ENCODE peak calls at places on chromosome 15, in ten cellular contexts. One of them, this sample, is unnamed. For H3K9me3 and H3K36me3, the result is how much of the 10 kb centered on the place peaks cover.

GRCh38 chr15:100919481-100920405 is 586 bp downstream of the LRRK1 start:
- DNase-seq in uterus: peak
- DNase-seq in tibial nerve: no peak
- DNase-seq in esophagus squamous epithelium: no peak
- DNase-seq in HepG2: no peak
- DNase-seq in IMR-90: peak
- DNase-seq in K562: peak
- DNase-seq in stomach: no peak
- DNase-seq in spleen: peak
- DNase-seq in adrenal gland: no peak
- DNase-seq in this sample: no peak

GRCh38 chr15:79826800-79827199 is 70.0 kb downstream of the MTHFS start:
- DNase-seq in uterus: no peak
- DNase-seq in tibial nerve: no peak
- DNase-seq in esophagus squamous epithelium: no peak
- DNase-seq in HepG2: no peak
- DNase-seq in IMR-90: no peak
- DNase-seq in K562: no peak
- DNase-seq in stomach: no peak
- DNase-seq in spleen: no peak
- DNase-seq in adrenal gland: no peak
- DNase-seq in this sample: no peak

GRCh38 chr15:62896380-62896866 is 146.1 kb upstream of the TPM1 start:
- DNase-seq in uterus: no peak
- DNase-seq in tibial nerve: no peak
- DNase-seq in esophagus squamous epithelium: no peak
- DNase-seq in HepG2: peak
- DNase-seq in IMR-90: no peak
- DNase-seq in K562: no peak
- DNase-seq in stomach: no peak
- DNase-seq in spleen: no peak
- DNase-seq in adrenal gland: no peak
- DNase-seq in this sample: no peak

GRCh38 chr15:38176155-38176554 is 76.5 kb upstream of the SPRED1 start:
- DNase-seq in uterus: no peak
- DNase-seq in tibial nerve: no peak
- DNase-seq in esophagus squamous epithelium: no peak
- DNase-seq in HepG2: no peak
- DNase-seq in IMR-90: peak
- DNase-seq in K562: no peak
- DNase-seq in stomach: no peak
- DNase-seq in spleen: no peak
- DNase-seq in adrenal gland: no peak
- DNase-seq in this sample: no peak

GRCh38 chr15:60592386-60593339 is 113.7 kb upstream of the ICE2 start:
- DNase-seq in uterus: peak
- DNase-seq in tibial nerve: peak
- DNase-seq in esophagus squamous epithelium: peak
- DNase-seq in HepG2: peak
- DNase-seq in IMR-90: peak
- DNase-seq in K562: peak
- DNase-seq in stomach: peak
- DNase-seq in spleen: peak
- DNase-seq in adrenal gland: peak
- DNase-seq in this sample: peak

GRCh38 chr15:69557340-69558137 is 104.9 kb downstream of the RPLP1 start:
- DNase-seq in uterus: no peak
- DNase-seq in tibial nerve: no peak
- DNase-seq in esophagus squamous epithelium: no peak
- DNase-seq in HepG2: peak
- DNase-seq in IMR-90: peak
- DNase-seq in K562: no peak
- DNase-seq in stomach: peak
- DNase-seq in spleen: no peak
- DNase-seq in adrenal gland: peak
- DNase-seq in this sample: no peak

GRCh38 chr15:92444631-92445030 is 51.0 kb downstream of the ST8SIA2 start:
- DNase-seq in uterus: no peak
- DNase-seq in tibial nerve: no peak
- DNase-seq in esophagus squamous epithelium: no peak
- DNase-seq in HepG2: no peak
- DNase-seq in IMR-90: no peak
- DNase-seq in K562: no peak
- DNase-seq in stomach: no peak
- DNase-seq in spleen: no peak
- DNase-seq in adrenal gland: no peak
- DNase-seq in this sample: no peak

GRCh38 chr15:60704129-60704528 is 225.2 kb upstream of the ICE2 start:
- DNase-seq in uterus: no peak
- DNase-seq in tibial nerve: no peak
- DNase-seq in esophagus squamous epithelium: no peak
- DNase-seq in HepG2: no peak
- DNase-seq in IMR-90: no peak
- DNase-seq in K562: no peak
- DNase-seq in stomach: no peak
- DNase-seq in spleen: no peak
- DNase-seq in adrenal gland: peak
- DNase-seq in this sample: no peak

GRCh38 chr15:70348581-70349344 is 251.0 kb upstream of the TLE3 start:
- DNase-seq in uterus: peak
- DNase-seq in tibial nerve: no peak
- DNase-seq in esophagus squamous epithelium: no peak
- DNase-seq in HepG2: no peak
- DNase-seq in IMR-90: no peak
- DNase-seq in K562: no peak
- DNase-seq in stomach: no peak
- DNase-seq in spleen: no peak
- DNase-seq in adrenal gland: peak
- DNase-seq in this sample: peak

GRCh38 chr15:98745179-98745578 is 96.8 kb downstream of the IGF1R start:
- DNase-seq in uterus: no peak
- DNase-seq in tibial nerve: no peak
- DNase-seq in esophagus squamous epithelium: no peak
- DNase-seq in HepG2: no peak
- DNase-seq in IMR-90: no peak
- DNase-seq in K562: no peak
- DNase-seq in stomach: peak
- DNase-seq in spleen: no peak
- DNase-seq in adrenal gland: no peak
- DNase-seq in this sample: no peak

GRCh38 chr15:58361291-58361759 is 70.5 kb upstream of the LIPC start:
- DNase-seq in uterus: no peak
- DNase-seq in tibial nerve: no peak
- DNase-seq in esophagus squamous epithelium: no peak
- DNase-seq in HepG2: no peak
- DNase-seq in IMR-90: peak
- DNase-seq in K562: no peak
- DNase-seq in stomach: no peak
- DNase-seq in spleen: no peak
- DNase-seq in adrenal gland: no peak
- DNase-seq in this sample: no peak

GRCh38 chr15:74384566-74385441 is 17.4 kb upstream of the CYP11A1 start:
- DNase-seq in uterus: no peak
- DNase-seq in tibial nerve: no peak
- DNase-seq in esophagus squamous epithelium: no peak
- DNase-seq in HepG2: no peak
- DNase-seq in IMR-90: no peak
- DNase-seq in K562: no peak
- DNase-seq in stomach: peak
- DNase-seq in spleen: peak
- DNase-seq in adrenal gland: no peak
- DNase-seq in this sample: no peak

GRCh38 chr15:66786222-66786621 is 84.2 kb downstream of the SMAD6 start:
- DNase-seq in uterus: no peak
- DNase-seq in tibial nerve: no peak
- DNase-seq in esophagus squamous epithelium: no peak
- DNase-seq in HepG2: no peak
- DNase-seq in IMR-90: no peak
- DNase-seq in K562: no peak
- DNase-seq in stomach: no peak
- DNase-seq in spleen: no peak
- DNase-seq in adrenal gland: no peak
- DNase-seq in this sample: no peak

GRCh38 chr15:79884204-79884596 is 12.6 kb downstream of the MTHFS start:
- DNase-seq in uterus: no peak
- DNase-seq in tibial nerve: no peak
- DNase-seq in esophagus squamous epithelium: no peak
- DNase-seq in HepG2: no peak
- DNase-seq in IMR-90: no peak
- DNase-seq in K562: no peak
- DNase-seq in stomach: no peak
- DNase-seq in spleen: no peak
- DNase-seq in adrenal gland: no peak
- DNase-seq in this sample: no peak

GRCh38 chr15:62296756-62297507 is 131.8 kb upstream of the C2CD4B start:
- DNase-seq in uterus: no peak
- DNase-seq in tibial nerve: no peak
- DNase-seq in esophagus squamous epithelium: no peak
- DNase-seq in HepG2: no peak
- DNase-seq in IMR-90: no peak
- DNase-seq in K562: no peak
- DNase-seq in stomach: no peak
- DNase-seq in spleen: no peak
- DNase-seq in adrenal gland: no peak
- DNase-seq in this sample: no peak

GRCh38 chr15:62783303-62783957 is 259.1 kb upstream of the TPM1 start:
- DNase-seq in uterus: no peak
- DNase-seq in tibial nerve: no peak
- DNase-seq in esophagus squamous epithelium: no peak
- DNase-seq in HepG2: no peak
- DNase-seq in IMR-90: peak
- DNase-seq in K562: no peak
- DNase-seq in stomach: no peak
- DNase-seq in spleen: no peak
- DNase-seq in adrenal gland: no peak
- DNase-seq in this sample: no peak

GRCh38 chr15:53834214-53834613 is 74.8 kb upstream of the WDR72 start:
- DNase-seq in uterus: no peak
- DNase-seq in tibial nerve: no peak
- DNase-seq in esophagus squamous epithelium: no peak
- DNase-seq in HepG2: no peak
- DNase-seq in IMR-90: no peak
- DNase-seq in K562: no peak
- DNase-seq in stomach: no peak
- DNase-seq in spleen: no peak
- DNase-seq in adrenal gland: no peak
- DNase-seq in this sample: no peak

DNA sequence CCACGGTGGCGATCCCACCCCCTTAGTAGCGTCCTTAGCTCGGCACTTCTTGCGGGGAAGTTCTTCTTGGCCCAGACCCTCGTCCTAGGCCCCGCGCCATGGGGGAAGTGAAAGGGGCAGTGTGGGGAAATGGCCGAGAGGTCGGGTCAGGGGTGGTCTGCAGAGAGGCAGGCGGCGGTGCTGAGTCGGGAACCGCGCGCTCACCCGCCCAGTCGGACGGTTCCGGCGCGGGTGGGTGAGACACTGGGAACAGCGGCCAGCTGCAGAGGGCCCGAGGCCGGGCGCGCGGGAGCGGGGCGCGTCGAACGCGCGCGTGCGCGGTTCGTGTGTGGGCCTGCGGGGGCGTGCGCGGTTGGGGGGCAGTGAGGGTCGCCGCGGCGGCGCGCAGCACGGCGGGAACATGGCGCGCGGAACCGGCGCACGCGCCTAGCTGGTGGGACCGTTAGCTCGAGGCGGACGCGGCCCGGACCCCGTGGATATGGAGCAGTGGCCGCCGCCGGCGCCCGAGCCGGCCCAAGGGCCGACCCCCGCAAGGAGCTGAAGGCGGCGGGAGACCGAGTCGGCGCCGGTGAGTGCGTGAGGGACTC is 246.9 kb downstream of the GOLGA6L6 start:
- DNase-seq in uterus: no peak
- DNase-seq in tibial nerve: no peak
- DNase-seq in esophagus squamous epithelium: no peak
- DNase-seq in HepG2: no peak
- DNase-seq in IMR-90: no peak
- DNase-seq in K562: peak
- DNase-seq in stomach: no peak
- DNase-seq in spleen: peak
- DNase-seq in adrenal gland: peak
- DNase-seq in this sample: peak
- H3K9me3 ChIP-seq in uterus: under half
- H3K9me3 ChIP-seq in tibial nerve: under half
- H3K9me3 ChIP-seq in esophagus squamous epithelium: under half
- H3K9me3 ChIP-seq in HepG2: under half
- H3K9me3 ChIP-seq in IMR-90: under half
- H3K9me3 ChIP-seq in K562: under half
- H3K9me3 ChIP-seq in stomach: under half
- H3K9me3 ChIP-seq in spleen: under half
- H3K9me3 ChIP-seq in adrenal gland: under half
- H3K9me3 ChIP-seq in this sample: under half

GRCh38 chr15:90270502-90271150 is 5.2 kb downstream of the NGRN start:
- DNase-seq in uterus: no peak
- DNase-seq in tibial nerve: no peak
- DNase-seq in esophagus squamous epithelium: no peak
- DNase-seq in HepG2: no peak
- DNase-seq in IMR-90: no peak
- DNase-seq in K562: no peak
- DNase-seq in stomach: no peak
- DNase-seq in spleen: no peak
- DNase-seq in adrenal gland: no peak
- DNase-seq in this sample: no peak
- H3K36me3 ChIP-seq in uterus: under half
- H3K36me3 ChIP-seq in tibial nerve: under half
- H3K36me3 ChIP-seq in esophagus squamous epithelium: under half
- H3K36me3 ChIP-seq in HepG2: under half
- H3K36me3 ChIP-seq in IMR-90: under half
- H3K36me3 ChIP-seq in K562: half or more
- H3K36me3 ChIP-seq in stomach: half or more
- H3K36me3 ChIP-seq in spleen: under half
- H3K36me3 ChIP-seq in adrenal gland: under half
- H3K36me3 ChIP-seq in this sample: under half

GRCh38 chr15:82048809-82049208 is 3.0 kb upstream of the MEX3B start:
- DNase-seq in uterus: no peak
- DNase-seq in tibial nerve: no peak
- DNase-seq in esophagus squamous epithelium: no peak
- DNase-seq in HepG2: no peak
- DNase-seq in IMR-90: no peak
- DNase-seq in K562: no peak
- DNase-seq in stomach: no peak
- DNase-seq in spleen: no peak
- DNase-seq in adrenal gland: no peak
- DNase-seq in this sample: no peak
- TF ChIP-seq POLR2A in uterus: no peak
- TF ChIP-seq POLR2A in tibial nerve: no peak
- TF ChIP-seq POLR2A in esophagus squamous epithelium: no peak
- TF ChIP-seq POLR2A in HepG2: no peak
- TF ChIP-seq POLR2A in IMR-90: no peak
- TF ChIP-seq POLR2A in K562: no peak
- TF ChIP-seq POLR2A in stomach: no peak
- TF ChIP-seq POLR2A in spleen: no peak
- TF ChIP-seq POLR2A in adrenal gland: no peak
- TF ChIP-seq POLR2A in this sample: no peak

GRCh38 chr15:24076090-24076784 is 389.1 kb upstream of the NDN start:
- DNase-seq in uterus: no peak
- DNase-seq in tibial nerve: no peak
- DNase-seq in esophagus squamous epithelium: no peak
- DNase-seq in HepG2: no peak
- DNase-seq in IMR-90: no peak
- DNase-seq in K562: no peak
- DNase-seq in stomach: no peak
- DNase-seq in spleen: no peak
- DNase-seq in adrenal gland: no peak
- DNase-seq in this sample: no peak
- H3K9me3 ChIP-seq in uterus: under half
- H3K9me3 ChIP-seq in tibial nerve: under half
- H3K9me3 ChIP-seq in esophagus squamous epithelium: under half
- H3K9me3 ChIP-seq in HepG2: half or more
- H3K9me3 ChIP-seq in IMR-90: under half
- H3K9me3 ChIP-seq in K562: under half
- H3K9me3 ChIP-seq in stomach: under half
- H3K9me3 ChIP-seq in spleen: under half
- H3K9me3 ChIP-seq in adrenal gland: under half
- H3K9me3 ChIP-seq in this sample: under half

This sample was measured in testis.